ENCODE peak calls at places on chromosome 1, in eight cellular contexts. One of them, this sample, is unnamed.

GRCh38 chr1:99965646-99966375 is 4.0 kb upstream of the SLC35A3 start:
- DNase-seq in cardiac muscle cell: no peak
- DNase-seq in astrocyte of the spinal cord: no peak
- DNase-seq in breast epithelium: no peak
- DNase-seq in heart left ventricle: no peak
- DNase-seq in stomach: no peak
- DNase-seq in GM13976: no peak
- DNase-seq in GM12864: no peak
- DNase-seq in this sample: no peak

GRCh38 chr1:157566484-157567300 is 14.4 kb upstream of the FCRL5 start:
- DNase-seq in breast epithelium: no peak
- DNase-seq in stomach: no peak
- DNase-seq in heart left ventricle: no peak
- DNase-seq in GM13976: no peak
- DNase-seq in GM12864: no peak
- DNase-seq in astrocyte of the spinal cord: no peak
- DNase-seq in cardiac muscle cell: no peak
- DNase-seq in this sample: peak; percentile 6

GRCh38 chr1:205407970-205408369 is 13.9 kb downstream of the LEMD1 start:
- DNase-seq in breast epithelium: no peak
- DNase-seq in stomach: no peak
- DNase-seq in astrocyte of the spinal cord: no peak
- DNase-seq in GM13976: no peak
- DNase-seq in heart left ventricle: no peak
- DNase-seq in GM12864: no peak
- DNase-seq in cardiac muscle cell: no peak
- DNase-seq in this sample: no peak

GRCh38 chr1:64363116-64363515 is 106.8 kb upstream of the CACHD1 start:
- DNase-seq in GM13976: no peak
- DNase-seq in heart left ventricle: no peak
- DNase-seq in astrocyte of the spinal cord: no peak
- DNase-seq in GM12864: no peak
- DNase-seq in stomach: no peak
- DNase-seq in breast epithelium: no peak
- DNase-seq in cardiac muscle cell: no peak
- DNase-seq in this sample: no peak

GRCh38 chr1:8661185-8662110 is 156.0 kb downstream of the RERE start:
- DNase-seq in astrocyte of the spinal cord: peak; percentile 90
- DNase-seq in breast epithelium: no peak
- DNase-seq in GM12864: no peak
- DNase-seq in heart left ventricle: no peak
- DNase-seq in stomach: no peak
- DNase-seq in GM13976: peak; percentile 39
- DNase-seq in cardiac muscle cell: no peak
- DNase-seq in this sample: peak; percentile 45

GRCh38 chr1:65157546-65157941 is 9.5 kb downstream of the AK4 start:
- DNase-seq in GM12864: no peak
- DNase-seq in cardiac muscle cell: no peak
- DNase-seq in GM13976: no peak
- DNase-seq in astrocyte of the spinal cord: no peak
- DNase-seq in stomach: no peak
- DNase-seq in breast epithelium: no peak
- DNase-seq in heart left ventricle: no peak
- DNase-seq in this sample: no peak

GRCh38 chr1:12326986-12327385 is 97.2 kb downstream of the VPS13D start:
- DNase-seq in breast epithelium: no peak
- DNase-seq in astrocyte of the spinal cord: no peak
- DNase-seq in cardiac muscle cell: no peak
- DNase-seq in GM12864: no peak
- DNase-seq in stomach: no peak
- DNase-seq in heart left ventricle: no peak
- DNase-seq in GM13976: no peak
- DNase-seq in this sample: no peak

GRCh38 chr1:93349231-93350135 is 3.8 kb downstream of the DR1 start:
- DNase-seq in cardiac muscle cell: no peak
- DNase-seq in breast epithelium: no peak
- DNase-seq in stomach: no peak
- DNase-seq in astrocyte of the spinal cord: peak; percentile 30
- DNase-seq in GM13976: no peak
- DNase-seq in heart left ventricle: no peak
- DNase-seq in GM12864: no peak
- DNase-seq in this sample: no peak

GRCh38 chr1:9439074-9439761 is 100.0 kb upstream of the SLC25A33 start:
- DNase-seq in GM12864: no peak
- DNase-seq in cardiac muscle cell: no peak
- DNase-seq in GM13976: no peak
- DNase-seq in stomach: peak; percentile 60
- DNase-seq in heart left ventricle: no peak
- DNase-seq in astrocyte of the spinal cord: peak; percentile 17
- DNase-seq in breast epithelium: no peak
- DNase-seq in this sample: no peak

GRCh38 chr1:111290640-111291039 is at the start of gene CHIA:
- DNase-seq in heart left ventricle: no peak
- DNase-seq in GM12864: no peak
- DNase-seq in breast epithelium: no peak
- DNase-seq in cardiac muscle cell: peak; percentile 4
- DNase-seq in stomach: no peak
- DNase-seq in GM13976: no peak
- DNase-seq in astrocyte of the spinal cord: no peak
- DNase-seq in this sample: no peak

GRCh38 chr1:47569681-47570470 is 132.0 kb downstream of the FOXD2 start:
- DNase-seq in astrocyte of the spinal cord: peak; percentile 86
- DNase-seq in GM13976: no peak
- DNase-seq in heart left ventricle: no peak
- DNase-seq in cardiac muscle cell: peak; percentile 74
- DNase-seq in stomach: peak; percentile 65
- DNase-seq in GM12864: no peak
- DNase-seq in breast epithelium: peak; percentile 50
- DNase-seq in this sample: no peak

GRCh38 chr1:212313616-212314015 is 28.4 kb downstream of the PPP2R5A start:
- DNase-seq in cardiac muscle cell: no peak
- DNase-seq in GM13976: no peak
- DNase-seq in GM12864: no peak
- DNase-seq in astrocyte of the spinal cord: peak; percentile 76
- DNase-seq in stomach: no peak
- DNase-seq in heart left ventricle: no peak
- DNase-seq in breast epithelium: no peak
- DNase-seq in this sample: no peak

GRCh38 chr1:59076612-59077011 is 220.3 kb upstream of the FGGY start:
- DNase-seq in GM13976: no peak
- DNase-seq in breast epithelium: no peak
- DNase-seq in astrocyte of the spinal cord: peak; percentile 15
- DNase-seq in cardiac muscle cell: no peak
- DNase-seq in GM12864: no peak
- DNase-seq in heart left ventricle: no peak
- DNase-seq in stomach: no peak
- DNase-seq in this sample: no peak

GRCh38 chr1:180842890-180843289 is 69.8 kb upstream of the KIAA1614 start:
- DNase-seq in GM13976: no peak
- DNase-seq in cardiac muscle cell: no peak
- DNase-seq in GM12864: no peak
- DNase-seq in heart left ventricle: no peak
- DNase-seq in stomach: no peak
- DNase-seq in astrocyte of the spinal cord: peak; percentile 40
- DNase-seq in breast epithelium: no peak
- DNase-seq in this sample: no peak

GRCh38 chr1:108140177-108140576 is 60.0 kb downstream of the SLC25A24 start:
- DNase-seq in stomach: no peak
- DNase-seq in GM13976: no peak
- DNase-seq in heart left ventricle: no peak
- DNase-seq in astrocyte of the spinal cord: no peak
- DNase-seq in cardiac muscle cell: no peak
- DNase-seq in GM12864: no peak
- DNase-seq in breast epithelium: no peak
- DNase-seq in this sample: no peak

GRCh38 chr1:47487826-47488450 is 50.1 kb downstream of the FOXD2 start:
- DNase-seq in astrocyte of the spinal cord: no peak
- DNase-seq in heart left ventricle: no peak
- DNase-seq in GM13976: no peak
- DNase-seq in cardiac muscle cell: no peak
- DNase-seq in breast epithelium: no peak
- DNase-seq in GM12864: no peak
- DNase-seq in stomach: no peak
- DNase-seq in this sample: no peak

GRCh38 chr1:230425252-230426061 is 675 bp downstream of the PGBD5 start:
- DNase-seq in cardiac muscle cell: peak; percentile 51
- DNase-seq in GM13976: no peak
- DNase-seq in GM12864: no peak
- DNase-seq in astrocyte of the spinal cord: no peak
- DNase-seq in stomach: no peak
- DNase-seq in breast epithelium: no peak
- DNase-seq in heart left ventricle: peak; percentile 63
- DNase-seq in this sample: no peak

GRCh38 chr1:156081174-156082110 is 823 bp downstream of the MEX3A start:
- DNase-seq in GM12864: no peak
- DNase-seq in breast epithelium: no peak
- DNase-seq in GM13976: no peak
- DNase-seq in stomach: no peak
- DNase-seq in astrocyte of the spinal cord: no peak
- DNase-seq in cardiac muscle cell: peak; percentile 51
- DNase-seq in heart left ventricle: no peak
- DNase-seq in this sample: no peak

GRCh38 chr1:28309702-28310101 is 19.1 kb upstream of the MED18 start:
- DNase-seq in astrocyte of the spinal cord: no peak
- DNase-seq in GM13976: no peak
- DNase-seq in breast epithelium: no peak
- DNase-seq in heart left ventricle: no peak
- DNase-seq in GM12864: no peak
- DNase-seq in stomach: no peak
- DNase-seq in cardiac muscle cell: no peak
- DNase-seq in this sample: no peak

GRCh38 chr1:217847643-217848042 is 216.5 kb downstream of the SPATA17 start:
- DNase-seq in astrocyte of the spinal cord: no peak
- DNase-seq in heart left ventricle: no peak
- DNase-seq in breast epithelium: no peak
- DNase-seq in GM13976: no peak
- DNase-seq in cardiac muscle cell: no peak
- DNase-seq in GM12864: no peak
- DNase-seq in stomach: no peak
- DNase-seq in this sample: no peak
- TF ChIP-seq CTCF in astrocyte of the spinal cord: no peak
- TF ChIP-seq CTCF in heart left ventricle: no peak
- TF ChIP-seq CTCF in breast epithelium: no peak
- TF ChIP-seq CTCF in GM13976: no peak
- TF ChIP-seq CTCF in cardiac muscle cell: no peak
- TF ChIP-seq CTCF in GM12864: no peak
- TF ChIP-seq CTCF in stomach: no peak
- TF ChIP-seq CTCF in this sample: no peak

GRCh38 chr1:219927956-219928790 is at the start of gene SLC30A10:
- DNase-seq in heart left ventricle: peak; percentile 64
- DNase-seq in breast epithelium: no peak
- DNase-seq in cardiac muscle cell: peak; percentile 51
- DNase-seq in stomach: no peak
- DNase-seq in GM12864: no peak
- DNase-seq in astrocyte of the spinal cord: no peak
- DNase-seq in GM13976: peak; percentile 65
- DNase-seq in this sample: peak; percentile 65
- TF ChIP-seq CTCF in heart left ventricle: no peak
- TF ChIP-seq CTCF in breast epithelium: no peak
- TF ChIP-seq CTCF in cardiac muscle cell: peak; percentile 11
- TF ChIP-seq CTCF in stomach: no peak
- TF ChIP-seq CTCF in GM12864: peak; percentile 1
- TF ChIP-seq CTCF in astrocyte of the spinal cord: no peak
- TF ChIP-seq CTCF in GM13976: no peak
- TF ChIP-seq CTCF in this sample: peak; percentile 3

GRCh38 chr1:25500694-25501093 is 42.7 kb upstream of the LDLRAP1 start:
- DNase-seq in stomach: no peak
- DNase-seq in GM12864: no peak
- DNase-seq in GM13976: no peak
- DNase-seq in heart left ventricle: no peak
- DNase-seq in breast epithelium: no peak
- DNase-seq in cardiac muscle cell: no peak
- DNase-seq in astrocyte of the spinal cord: no peak
- DNase-seq in this sample: no peak

GRCh38 chr1:25502957-25503356 is 40.4 kb upstream of the LDLRAP1 start:
- DNase-seq in heart left ventricle: no peak
- DNase-seq in stomach: no peak
- DNase-seq in cardiac muscle cell: no peak
- DNase-seq in astrocyte of the spinal cord: peak; percentile 54
- DNase-seq in GM13976: no peak
- DNase-seq in breast epithelium: no peak
- DNase-seq in GM12864: no peak
- DNase-seq in this sample: no peak

GRCh38 chr1:25504706-25505560 is 38.5 kb upstream of the LDLRAP1 start:
- DNase-seq in GM12864: no peak
- DNase-seq in heart left ventricle: no peak
- DNase-seq in cardiac muscle cell: no peak
- DNase-seq in breast epithelium: no peak
- DNase-seq in stomach: no peak
- DNase-seq in GM13976: no peak
- DNase-seq in astrocyte of the spinal cord: no peak
- DNase-seq in this sample: no peak

GRCh38 chr1:25503551-25504426 is 39.6 kb upstream of the LDLRAP1 start:
- DNase-seq in GM13976: no peak
- DNase-seq in GM12864: peak; percentile 10
- DNase-seq in astrocyte of the spinal cord: no peak
- DNase-seq in cardiac muscle cell: peak; percentile 62
- DNase-seq in breast epithelium: peak; percentile 49
- DNase-seq in stomach: peak; percentile 79
- DNase-seq in heart left ventricle: no peak
- DNase-seq in this sample: peak; percentile 39

DNA sequence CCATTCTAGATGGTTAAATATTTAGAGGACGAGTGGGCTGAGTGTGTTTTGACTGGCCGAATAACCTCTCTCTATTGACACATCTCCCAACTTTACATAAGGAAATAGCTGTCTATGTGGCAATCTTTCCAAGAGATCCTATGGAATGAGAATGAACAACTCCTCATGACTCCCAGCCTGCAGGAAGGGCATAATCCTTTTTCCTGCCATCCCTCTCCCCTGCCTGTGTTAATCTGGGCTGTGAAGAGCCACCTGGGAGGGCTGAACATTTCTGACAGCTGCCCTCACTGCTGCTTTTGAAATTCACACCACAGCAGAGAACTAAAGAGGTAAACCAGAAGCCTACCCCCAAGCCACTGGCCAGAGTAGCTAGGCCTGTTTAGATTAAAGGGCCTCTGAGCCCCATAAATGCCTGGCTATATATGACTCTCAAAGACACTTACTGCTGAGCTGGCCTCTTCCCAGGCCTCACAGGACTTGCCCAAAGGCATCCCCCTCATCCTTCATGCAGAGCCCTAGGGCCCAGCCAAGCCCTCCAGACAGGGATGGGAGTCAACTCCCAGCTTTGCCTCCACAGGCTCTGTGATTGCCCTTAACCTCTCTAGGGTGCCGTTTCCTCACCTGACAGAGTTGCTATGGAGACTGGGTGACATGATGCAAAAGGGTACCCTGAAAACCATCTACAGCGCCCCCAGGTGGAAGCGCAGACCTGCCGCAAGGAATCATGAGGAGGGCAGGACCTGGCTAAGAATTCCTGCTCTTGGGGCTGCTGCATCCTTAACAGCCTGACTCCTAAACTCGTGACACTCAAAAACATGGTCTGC is 42.0 kb upstream of the LDLRAP1 start:
- DNase-seq in astrocyte of the spinal cord: no peak
- DNase-seq in cardiac muscle cell: no peak
- DNase-seq in GM13976: no peak
- DNase-seq in breast epithelium: no peak
- DNase-seq in heart left ventricle: no peak
- DNase-seq in stomach: no peak
- DNase-seq in GM12864: no peak
- DNase-seq in this sample: no peak
- TF ChIP-seq CTCF in astrocyte of the spinal cord: peak; percentile 24
- TF ChIP-seq CTCF in cardiac muscle cell: peak; percentile 27
- TF ChIP-seq CTCF in GM13976: no peak
- TF ChIP-seq CTCF in breast epithelium: no peak
- TF ChIP-seq CTCF in heart left ventricle: no peak
- TF ChIP-seq CTCF in stomach: no peak
- TF ChIP-seq CTCF in GM12864: peak; percentile 34
- TF ChIP-seq CTCF in this sample: peak; percentile 20

GRCh38 chr1:2132222-2133038 is 62.1 kb downstream of the FAAP20 start:
- DNase-seq in breast epithelium: no peak
- DNase-seq in heart left ventricle: peak; percentile 65
- DNase-seq in cardiac muscle cell: peak; percentile 64
- DNase-seq in astrocyte of the spinal cord: peak; percentile 71
- DNase-seq in stomach: no peak
- DNase-seq in GM13976: no peak
- DNase-seq in GM12864: no peak
- DNase-seq in this sample: no peak
- TF ChIP-seq CTCF in breast epithelium: peak; percentile 22
- TF ChIP-seq CTCF in heart left ventricle: peak; percentile 73
- TF ChIP-seq CTCF in cardiac muscle cell: peak; percentile 60
- TF ChIP-seq CTCF in astrocyte of the spinal cord: peak; percentile 71
- TF ChIP-seq CTCF in stomach: peak; percentile 17
- TF ChIP-seq CTCF in GM13976: peak; percentile 21
- TF ChIP-seq CTCF in GM12864: no peak
- TF ChIP-seq CTCF in this sample: no peak

This sample was measured in GM20000.